ENCODE peak calls at places on chromosome 12, in six cellular contexts. J, X, L, Q, N and Y are unnamed samples.

GRCh38 chr12:92570056-92570753 is 132.6 kb upstream of the PLEKHG7 start:
- DNase-seq in J (peak; percentile 64), X (peak; percentile 91), L (peak; percentile 86), Q (peak; percentile 80), N (peak; percentile 48), Y (peak; percentile 89)

GRCh38 chr12:25187781-25188180 is 7.2 kb downstream of the DNAI7 start:
- DNase-seq in J (no peak), X (peak; percentile 71), L (peak; percentile 94), Q (peak; percentile 73), N (no peak), Y (no peak)

GRCh38 chr12:98653866-98654493 is 8.9 kb downstream of the APAF1 start:
- DNase-seq in J (no peak), X (peak; percentile 75), L (peak; percentile 70), Q (peak; percentile 23), N (no peak), Y (peak; percentile 50)

GRCh38 chr12:95740751-95741150 is 49.8 kb downstream of the NTN4 start:
- DNase-seq in J (no peak), X (no peak), L (no peak), Q (peak; percentile 92), N (no peak), Y (no peak)

GRCh38 chr12:25004447-25004846 is 55.5 kb upstream of the BCAT1 start:
- DNase-seq in J (no peak), X (no peak), L (no peak), Q (no peak), N (no peak), Y (no peak)

GRCh38 chr12:42854208-42854607 is 264.7 kb upstream of the PRICKLE1 start:
- DNase-seq in J (no peak), X (no peak), L (peak; percentile 88), Q (no peak), N (no peak), Y (no peak)

GRCh38 chr12:23810327-23810902 is 139.1 kb downstream of the SOX5 start:
- DNase-seq in J (no peak), X (no peak), L (no peak), Q (no peak), N (no peak), Y (no peak)

GRCh38 chr12:29726321-29726692 is 57.4 kb downstream of the TMTC1 start:
- DNase-seq in J (no peak), X (no peak), L (peak; percentile 38), Q (no peak), N (no peak), Y (no peak)

GRCh38 chr12:132674561-132674960 is 12.6 kb downstream of the POLE start:
- DNase-seq in J (no peak), X (no peak), L (no peak), Q (no peak), N (no peak), Y (no peak)

GRCh38 chr12:113647048-113647447 is 175.4 kb upstream of the LHX5 start:
- DNase-seq in J (peak; percentile 13), X (no peak), L (no peak), Q (no peak), N (no peak), Y (peak; percentile 53)

GRCh38 chr12:12449533-12450025 is 92.7 kb downstream of the BORCS5 start:
- DNase-seq in J (no peak), X (peak; percentile 46), L (peak; percentile 16), Q (peak; percentile 95), N (no peak), Y (no peak)

GRCh38 chr12:110253176-110253575 is 27.9 kb upstream of the ATP2A2 start:
- DNase-seq in J (no peak), X (no peak), L (peak; percentile 61), Q (no peak), N (peak; percentile 26), Y (no peak)

GRCh38 chr12:45611061-45611460 is 118.4 kb upstream of the ARID2 start:
- DNase-seq in J (no peak), X (no peak), L (no peak), Q (no peak), N (no peak), Y (no peak)

GRCh38 chr12:94203796-94204195 is 55.4 kb downstream of the PLXNC1 start:
- DNase-seq in J (no peak), X (no peak), L (no peak), Q (no peak), N (peak; percentile 58), Y (no peak)

GRCh38 chr12:15227004-15227679 is 5.9 kb upstream of the RERG start:
- DNase-seq in J (no peak), X (peak; percentile 67), L (peak; percentile 33), Q (peak; percentile 36), N (peak; percentile 60), Y (peak; percentile 68)

GRCh38 chr12:24049771-24050170 is 100.3 kb upstream of the SOX5 start:
- DNase-seq in J (no peak), X (no peak), L (no peak), Q (no peak), N (no peak), Y (no peak)

GRCh38 chr12:39329015-39329414 is 113.9 kb downstream of the KIF21A start:
- DNase-seq in J (no peak), X (peak; percentile 44), L (no peak), Q (peak; percentile 30), N (no peak), Y (no peak)

GRCh38 chr12:95022477-95022876 is 19.0 kb upstream of the NDUFA12 start:
- DNase-seq in J (no peak), X (no peak), L (no peak), Q (no peak), N (no peak), Y (no peak)

GRCh38 chr12:9634177-9634803 is 26.6 kb upstream of the KLRB1 start:
- DNase-seq in J (peak; percentile 76), X (peak; percentile 77), L (peak; percentile 47), Q (peak; percentile 39), N (no peak), Y (peak; percentile 57)

GRCh38 chr12:93322784-93323183 is 54.9 kb upstream of the NUDT4 start:
- DNase-seq in J (no peak), X (peak; percentile 80), L (peak; percentile 68), Q (peak; percentile 67), N (no peak), Y (no peak)

GRCh38 chr12:121214855-121215745 is 5.2 kb downstream of the P2RX4 start:
- DNase-seq in J (no peak), X (peak; percentile 96), L (peak; percentile 97), Q (peak; percentile 77), N (no peak), Y (no peak)

GRCh38 chr12:114257687-114258086 is 148.3 kb downstream of the TBX5 start:
- DNase-seq in J (no peak), X (no peak), L (no peak), Q (no peak), N (no peak), Y (no peak)

DNA sequence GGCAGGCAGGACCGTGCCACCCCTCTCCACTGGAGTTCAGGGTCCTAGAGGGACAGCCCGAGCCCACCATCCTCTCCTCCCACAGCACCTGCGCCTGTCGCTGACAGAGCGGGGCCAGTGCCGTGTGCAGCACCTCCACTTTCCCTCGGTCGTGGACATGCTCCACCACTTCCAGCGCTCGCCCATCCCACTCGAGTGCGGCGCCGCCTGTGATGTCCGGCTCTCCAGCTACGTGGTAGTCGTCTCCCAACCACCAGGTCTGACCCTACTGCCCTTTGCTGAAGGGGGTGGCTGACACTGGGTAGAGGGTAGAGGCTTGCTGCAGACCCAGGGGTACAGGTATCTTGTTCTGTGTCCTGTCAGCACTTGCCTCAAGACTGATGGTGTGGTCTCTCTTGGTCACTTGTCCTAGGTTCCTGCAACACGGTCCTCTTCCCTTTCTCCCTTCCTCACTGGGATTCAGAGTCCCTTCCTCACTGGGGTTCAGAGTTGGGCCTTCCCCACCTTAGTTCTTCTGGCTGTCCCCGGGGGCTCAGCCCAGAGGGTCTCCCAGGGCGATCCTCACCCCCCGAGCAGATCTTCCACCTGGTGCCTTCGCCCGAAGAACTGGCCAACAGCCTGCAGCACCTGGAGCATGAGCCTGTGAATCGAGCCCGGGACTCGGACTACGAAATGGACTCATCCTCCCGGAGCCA is 42.0 kb downstream of the SH2B3 start:
- DNase-seq in J (peak; percentile 2), X (no peak), L (no peak), Q (no peak), N (no peak), Y (no peak)
- H4K20me1 ChIP-seq in J (peaks cover 59% of the 10 kb centered on the region), X (no peaks in the 10 kb centered on the region), L (peaks cover 55% of the 10 kb centered on the region), Q (no peaks in the 10 kb centered on the region), N (no peaks in the 10 kb centered on the region), Y (peaks cover 9% of the 10 kb centered on the region)

DNA sequence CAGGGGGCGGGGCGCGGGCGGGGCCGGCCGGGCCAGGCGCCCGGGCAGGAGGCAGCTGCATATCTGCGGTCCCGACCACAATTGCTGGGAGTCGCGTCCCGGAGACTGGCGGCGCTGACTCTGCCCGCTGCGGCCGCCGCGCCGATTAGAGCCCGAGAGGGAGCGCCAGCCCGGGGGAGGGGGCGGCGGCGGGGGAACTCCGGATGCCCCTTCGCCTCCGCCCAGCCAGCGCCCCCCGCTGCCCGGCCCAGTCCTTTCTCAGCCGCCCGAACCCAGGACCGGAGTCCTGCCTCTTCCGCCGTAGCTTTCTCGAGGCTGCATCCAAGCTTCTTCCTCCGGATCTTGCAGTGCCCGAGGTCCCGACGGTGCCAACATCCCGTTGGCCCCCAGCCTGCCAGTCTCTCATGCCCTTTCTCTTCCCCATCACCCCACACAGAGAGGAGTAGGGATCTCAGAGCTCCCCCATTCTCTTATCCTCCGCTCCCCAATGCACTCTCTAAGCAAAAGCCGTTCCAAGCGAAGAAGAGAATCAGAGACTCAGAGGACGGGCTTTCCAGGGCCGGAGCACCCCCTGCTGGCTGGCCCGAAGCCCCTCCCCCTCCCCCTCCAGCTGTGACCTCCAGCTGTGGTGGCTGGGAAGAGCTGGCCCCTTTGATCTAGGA is 8.8 kb upstream of the SP7 start:
- DNase-seq in J (peak; percentile 74), X (peak; percentile 59), L (peak; percentile 72), Q (peak; percentile 58), N (peak; percentile 74), Y (peak; percentile 86)
- H3K9ac ChIP-seq in J (peak overlapping the region; percentile 58), X (peak overlapping the region; percentile 51), L (peak overlapping the region; percentile 75), Q (no peak overlapping the region), N (no peak overlapping the region), Y (no peak overlapping the region)

DNA sequence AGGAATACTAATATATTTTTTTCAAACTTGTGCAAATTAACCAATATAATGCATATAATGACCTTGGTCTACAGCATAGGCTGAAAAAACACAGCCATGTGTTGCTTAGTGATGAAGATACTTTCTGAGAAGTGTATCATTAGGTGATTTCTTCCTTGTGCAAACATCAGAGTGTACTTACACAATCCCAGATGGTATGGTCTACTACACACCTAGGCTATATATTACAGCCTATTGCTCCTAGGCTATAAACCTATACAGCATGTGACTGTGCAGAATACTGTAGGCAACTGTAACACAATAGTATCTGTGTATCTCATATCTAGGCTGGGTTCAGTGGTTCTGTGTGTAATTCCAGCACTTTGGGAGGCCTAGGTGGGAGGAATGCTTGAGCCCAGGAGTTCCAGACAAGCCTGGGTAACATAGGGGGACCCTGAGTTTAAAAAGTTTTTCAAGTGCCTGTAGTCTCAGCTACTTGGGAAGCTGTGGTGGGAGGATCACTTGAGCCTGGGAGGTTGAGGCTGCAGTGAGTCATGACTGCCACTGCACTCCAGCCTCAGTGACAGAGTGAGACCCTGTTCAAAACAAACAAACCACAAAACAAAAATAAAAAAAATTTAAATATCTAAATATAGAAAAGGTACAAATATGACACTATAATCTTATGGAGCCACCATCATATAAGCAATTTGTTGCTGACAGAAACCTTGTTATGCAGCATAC is 66.7 kb downstream of the GRIP1 start:
- DNase-seq in J (no peak), X (no peak), L (no peak), Q (no peak), N (no peak), Y (no peak)
- H3K27ac ChIP-seq in J (no peak overlapping the region), X (no peak overlapping the region), L (no peak overlapping the region), Q (no peak overlapping the region), N (no peak overlapping the region), Y (no peak overlapping the region)

DNA sequence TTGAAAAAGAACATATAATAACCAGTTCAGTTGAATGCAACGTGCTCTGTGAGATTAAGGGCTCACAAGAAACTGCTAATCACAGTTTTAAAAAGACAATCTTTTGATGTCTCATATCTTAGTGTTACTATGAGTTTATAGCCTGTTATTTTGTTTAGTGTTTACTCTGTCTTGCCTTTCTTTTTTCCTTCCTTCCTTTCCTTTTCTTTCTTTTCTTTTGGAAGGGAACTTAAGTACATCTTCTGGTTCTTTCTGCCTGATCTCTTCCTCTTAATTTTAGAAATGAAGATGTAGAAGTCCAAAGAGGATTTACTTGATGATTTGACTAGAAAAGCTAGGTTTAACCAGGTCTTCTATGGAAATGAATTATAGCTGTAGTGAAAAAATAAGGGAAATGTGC is 38.2 kb downstream of the WNK1 start:
- DNase-seq in J (no peak), X (no peak), L (no peak), Q (no peak), N (no peak), Y (no peak)
- H4K20me1 ChIP-seq in J (peaks cover 81% of the 10 kb centered on the region), X (peaks cover 23% of the 10 kb centered on the region), L (peaks cover 59% of the 10 kb centered on the region), Q (peaks cover 14% of the 10 kb centered on the region), N (no peaks in the 10 kb centered on the region), Y (peaks cover 77% of the 10 kb centered on the region)